ENCODE peak calls at places on chromosomes 13 and 19, in five cellular contexts. E, X, P, V and L are unnamed samples.

GRCh38 chr13:59354665-59355064 is 809.1 kb downstream of the DIAPH3 start:
- DNase-seq in E (no peak), X (no peak), P (no peak), V (no peak), L (no peak)

GRCh38 chr19:48405850-48406249 is 12.4 kb downstream of the GRIN2D start:
- DNase-seq in E (no peak), X (no peak), P (no peak), V (no peak), L (no peak)

GRCh38 chr19:33872445-33873320 is 76.0 kb downstream of the KCTD15 start:
- DNase-seq in P (no peak), V (no peak), X (no peak), E (no peak), L (no peak)

GRCh38 chr19:10292789-10293636 is 3.3 kb downstream of the ICAM5 start:
- DNase-seq in P (no peak), E (no peak), V (no peak), X (no peak), L (no peak)

GRCh38 chr13:99766641-99767045 is 204.9 kb downstream of the ZIC5 start:
- DNase-seq in V (no peak), X (no peak), E (no peak), P (no peak), L (peak; percentile 16)

GRCh38 chr13:38902551-38902950 is 88.1 kb downstream of the STOML3 start:
- DNase-seq in V (no peak), P (no peak), E (no peak), X (no peak), L (no peak)

GRCh38 chr19:45641274-45642105 is 2.3 kb upstream of the EML2 start:
- DNase-seq in X (peak; percentile 23), P (peak; percentile 95), E (peak; percentile 95), V (peak; percentile 83), L (peak; percentile 88)

GRCh38 chr13:113742445-113743120 is 16.4 kb upstream of the TMEM255B start:
- DNase-seq in P (no peak), V (no peak), X (no peak), E (no peak), L (no peak)

GRCh38 chr19:1009976-1010538 is 9.8 kb downstream of the GRIN3B start:
- DNase-seq in E (no peak), X (no peak), P (no peak), V (no peak), L (no peak)

GRCh38 chr19:40422428-40423226 is 3.2 kb downstream of the SERTAD1 start:
- DNase-seq in V (no peak), E (no peak), X (no peak), P (no peak), L (no peak)

GRCh38 chr13:33278923-33279322 is 6.6 kb downstream of the STARD13 start:
- DNase-seq in X (no peak), E (no peak), V (no peak), P (no peak), L (no peak)

GRCh38 chr13:93116809-93117208 is 109.8 kb upstream of the GPC6 start:
- DNase-seq in E (no peak), X (no peak), V (no peak), P (no peak), L (peak; percentile 6)

GRCh38 chr13:33004454-33004853 is 11.8 kb upstream of the KL start:
- DNase-seq in V (no peak), P (no peak), E (no peak), X (no peak), L (no peak)

GRCh38 chr19:5250127-5250659 is 90.4 kb downstream of the PTPRS start:
- DNase-seq in E (no peak), X (no peak), P (no peak), V (no peak), L (no peak)

GRCh38 chr19:14886032-14886431 is at the start of gene OR7A17:
- DNase-seq in V (no peak), E (no peak), P (no peak), X (no peak), L (no peak)

GRCh38 chr19:35673121-35673804 is 6.9 kb downstream of the UPK1A start:
- DNase-seq in X (peak; percentile 11), E (peak; percentile 93), V (peak; percentile 85), P (peak; percentile 43), L (peak; percentile 66)

GRCh38 chr19:27776020-27776419 is 1436.9 kb downstream of the UQCRFS1 start:
- DNase-seq in P (no peak), E (peak; percentile 44), X (no peak), V (peak; percentile 52), L (no peak)

GRCh38 chr13:29369060-29369743 is 226.3 kb downstream of the SLC7A1 start:
- DNase-seq in P (no peak), E (peak; percentile 15), X (no peak), V (no peak), L (peak; percentile 65)

GRCh38 chr13:101576452-101576851 is 124.0 kb downstream of the ITGBL1 start:
- DNase-seq in V (no peak), X (no peak), P (no peak), E (no peak), L (no peak)

GRCh38 chr13:110396913-110397379 is 89.9 kb downstream of the COL4A2 start:
- DNase-seq in X (no peak), E (no peak), V (peak; percentile 91), P (peak; percentile 62), L (no peak)